ENCODE peak calls at places on chromosome 4, in ten cellular contexts. W is GM23248, K is IMR-90, Q is ovary, M is neural progenitor cell, S is Panc1, H is uterus, T is tibial artery, O is iPS DF 6.9, B is pancreas. U is an unnamed sample.

GRCh38 chr4:89166971-89167475 is 55.7 kb downstream of the TIGD2 start:
- DNase-seq in W (no peak), K (no peak), Q (no peak), M (no peak), S (no peak), H (no peak), T (no peak), O (no peak), B (no peak), U (no peak)

GRCh38 chr4:54255881-54256280 is 26.8 kb downstream of the PDGFRA start:
- DNase-seq in W (peak; percentile 78), K (peak; percentile 60), Q (no peak), M (no peak), S (no peak), H (no peak), T (peak; percentile 48), O (no peak), B (no peak), U (no peak)

GRCh38 chr4:84497220-84497834 is 1.8 kb downstream of the NKX6-1 start:
- DNase-seq in W (peak; percentile 40), K (peak; percentile 2), Q (no peak), M (peak; percentile 61), S (no peak), H (no peak), T (no peak), O (no peak), B (peak; percentile 83), U (no peak)

GRCh38 chr4:19947349-19947748 is 304.4 kb upstream of the SLIT2 start:
- DNase-seq in W (peak; percentile 90), K (peak; percentile 74), Q (no peak), M (no peak), S (no peak), H (no peak), T (no peak), O (no peak), B (no peak), U (no peak)

GRCh38 chr4:1205641-1206298 is 33.4 kb upstream of the SPON2 start:
- DNase-seq in W (no peak), K (no peak), Q (peak; percentile 44), M (no peak), S (no peak), H (peak; percentile 18), T (no peak), O (no peak), B (peak; percentile 73), U (no peak)

GRCh38 chr4:101039367-101039766 is 308.0 kb downstream of the PPP3CA start:
- DNase-seq in W (no peak), K (no peak), Q (no peak), M (no peak), S (no peak), H (no peak), T (no peak), O (no peak), B (no peak), U (no peak)

GRCh38 chr4:83125738-83126141 is 11.2 kb upstream of the PLAC8 start:
- DNase-seq in W (no peak), K (no peak), Q (no peak), M (no peak), S (no peak), H (no peak), T (no peak), O (no peak), B (no peak), U (no peak)

GRCh38 chr4:102606846-102607440 is 105.8 kb downstream of the NFKB1 start:
- DNase-seq in W (no peak), K (no peak), Q (no peak), M (no peak), S (no peak), H (no peak), T (no peak), O (no peak), B (no peak), U (no peak)

GRCh38 chr4:133147365-133147821 is 1.7 kb upstream of the PCDH10 start:
- DNase-seq in W (no peak), K (no peak), Q (no peak), M (peak; percentile 26), S (no peak), H (no peak), T (no peak), O (no peak), B (peak; percentile 27), U (no peak)

GRCh38 chr4:74934016-74934821 is 1.3 kb downstream of the PARM1 start:
- DNase-seq in W (peak; percentile 57), K (peak; percentile 14), Q (peak; percentile 41), M (peak; percentile 78), S (no peak), H (peak; percentile 22), T (peak; percentile 33), O (no peak), B (peak; percentile 75), U (peak; percentile 16)

GRCh38 chr4:10097906-10098769 is 18.5 kb downstream of the WDR1 start:
- DNase-seq in W (peak; percentile 25), K (no peak), Q (no peak), M (no peak), S (no peak), H (no peak), T (no peak), O (no peak), B (peak; percentile 43), U (no peak)

GRCh38 chr4:101156619-101157310 is 190.6 kb downstream of the PPP3CA start:
- DNase-seq in W (peak; percentile 18), K (peak; percentile 28), Q (no peak), M (no peak), S (no peak), H (no peak), T (no peak), O (no peak), B (no peak), U (no peak)

GRCh38 chr4:102817021-102817605 is 10.2 kb downstream of the UBE2D3 start:
- DNase-seq in W (no peak), K (no peak), Q (no peak), M (no peak), S (no peak), H (no peak), T (no peak), O (no peak), B (no peak), U (no peak)

GRCh38 chr4:4269856-4270255 is 20.1 kb downstream of the LYAR start:
- DNase-seq in W (no peak), K (no peak), Q (no peak), M (no peak), S (no peak), H (no peak), T (no peak), O (no peak), B (no peak), U (no peak)

GRCh38 chr4:57094482-57095223 is 15.5 kb downstream of the IGFBP7 start:
- DNase-seq in W (peak; percentile 95), K (peak; percentile 74), Q (no peak), M (no peak), S (no peak), H (no peak), T (no peak), O (no peak), B (no peak), U (no peak)

GRCh38 chr4:57093816-57094481 is 16.2 kb downstream of the IGFBP7 start:
- DNase-seq in W (no peak), K (no peak), Q (no peak), M (no peak), S (no peak), H (peak; percentile 47), T (peak; percentile 64), O (no peak), B (no peak), U (no peak)

GRCh38 chr4:57097711-57098110 is 12.5 kb downstream of the IGFBP7 start:
- DNase-seq in W (no peak), K (no peak), Q (no peak), M (no peak), S (no peak), H (no peak), T (no peak), O (no peak), B (no peak), U (no peak)

GRCh38 chr4:57095956-57096355 is 14.2 kb downstream of the IGFBP7 start:
- DNase-seq in W (no peak), K (no peak), Q (no peak), M (no peak), S (no peak), H (no peak), T (no peak), O (no peak), B (no peak), U (no peak)

DNA sequence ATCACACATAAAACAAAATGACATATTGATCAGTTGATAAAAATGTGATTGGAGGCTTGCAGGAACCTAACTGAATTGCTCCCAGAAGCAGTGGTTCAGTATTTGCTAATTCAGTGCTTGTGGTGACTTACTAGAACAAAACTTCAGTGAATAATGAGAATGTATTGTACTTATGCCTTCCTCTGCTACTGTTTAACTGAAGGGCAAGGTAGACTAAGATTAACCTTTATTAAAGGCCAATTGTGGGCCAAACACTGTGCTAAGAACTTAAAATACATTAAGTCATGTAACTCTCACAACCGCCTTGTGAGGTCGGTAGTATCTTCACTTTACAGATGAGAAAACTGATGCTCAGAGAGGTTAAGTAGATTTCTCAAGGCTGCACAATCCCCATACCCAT is 14.9 kb downstream of the IGFBP7 start:
- DNase-seq in W (no peak), K (no peak), Q (no peak), M (no peak), S (no peak), H (no peak), T (no peak), O (no peak), B (no peak), U (no peak)
- H3K4me1 ChIP-seq in W (peaks cover 51% of the 10 kb centered on the region), K (peaks cover 28% of the 10 kb centered on the region), Q (peaks cover 21% of the 10 kb centered on the region), M (peaks cover 4% of the 10 kb centered on the region), S (no peaks in the 10 kb centered on the region), H (peaks cover 26% of the 10 kb centered on the region), T (peaks cover 100% of the 10 kb centered on the region), O (no peaks in the 10 kb centered on the region), B (peaks cover 5% of the 10 kb centered on the region), U (no peaks in the 10 kb centered on the region)

GRCh38 chr4:24970635-24971034 is 57.8 kb upstream of the CCDC149 start:
- DNase-seq in W (no peak), K (no peak), Q (no peak), M (no peak), S (no peak), H (no peak), T (no peak), O (no peak), B (no peak), U (no peak)
- H3K4me1 ChIP-seq in W (peaks cover 10% of the 10 kb centered on the region), K (no peaks in the 10 kb centered on the region), Q (no peaks in the 10 kb centered on the region), M (no peaks in the 10 kb centered on the region), S (no peaks in the 10 kb centered on the region), H (no peaks in the 10 kb centered on the region), T (no peaks in the 10 kb centered on the region), O (no peaks in the 10 kb centered on the region), B (no peaks in the 10 kb centered on the region), U (peaks cover 37% of the 10 kb centered on the region)

DNA sequence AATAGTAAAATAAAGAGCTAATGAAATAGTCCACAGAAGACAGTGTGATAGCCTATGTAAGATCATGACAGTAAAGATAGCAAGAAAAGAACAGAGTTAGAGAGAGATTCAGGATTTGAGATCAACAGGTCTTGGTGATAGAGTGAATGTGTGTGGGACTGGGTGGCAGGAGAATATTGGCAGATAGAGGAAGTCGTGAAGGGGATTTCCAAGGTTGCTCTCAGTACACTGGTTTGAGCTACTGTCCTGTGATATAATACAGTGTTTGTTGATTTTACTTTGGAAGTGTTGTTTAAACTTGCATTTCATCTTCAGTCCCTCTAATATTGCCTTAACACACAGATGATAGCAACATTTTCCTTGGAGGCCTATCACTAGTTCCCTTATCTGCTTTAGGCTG is 44.1 kb downstream of the DTHD1 start:
- DNase-seq in W (no peak), K (no peak), Q (no peak), M (no peak), S (no peak), H (no peak), T (no peak), O (no peak), B (no peak), U (no peak)
- H3K4me1 ChIP-seq in W (no peaks in the 10 kb centered on the region), K (no peaks in the 10 kb centered on the region), Q (no peaks in the 10 kb centered on the region), M (no peaks in the 10 kb centered on the region), S (no peaks in the 10 kb centered on the region), H (no peaks in the 10 kb centered on the region), T (no peaks in the 10 kb centered on the region), O (no peaks in the 10 kb centered on the region), B (no peaks in the 10 kb centered on the region), U (no peaks in the 10 kb centered on the region)

GRCh38 chr4:185716008-185716976 is 95.7 kb downstream of the SORBS2 start:
- DNase-seq in W (no peak), K (no peak), Q (no peak), M (no peak), S (no peak), H (no peak), T (no peak), O (no peak), B (no peak), U (no peak)
- H3K4me1 ChIP-seq in W (no peaks in the 10 kb centered on the region), K (no peaks in the 10 kb centered on the region), Q (peaks cover 8% of the 10 kb centered on the region), M (no peaks in the 10 kb centered on the region), S (no peaks in the 10 kb centered on the region), H (no peaks in the 10 kb centered on the region), T (peaks cover 87% of the 10 kb centered on the region), O (peaks cover 1% of the 10 kb centered on the region), B (peaks cover 26% of the 10 kb centered on the region), U (no peaks in the 10 kb centered on the region)